ENCODE peak calls at places on chromosome 16, in nine cellular contexts. Y is dorsolateral prefrontal cortex; E is activated naive CD4-positive, alpha-beta T cell; S is anterior cingulate cortex; U is tibial nerve; A is progenitor cell of endocrine pancreas; L is GM10248; F is NCI-H1048; N is CD8-positive, alpha-beta T cell. Q is an unnamed sample.

GRCh38 chr16:28587386-28587785 is 9.5 kb downstream of the SULT1A2 start:
- DNase-seq in Y (no peak), A (no peak), U (no peak), E (no peak), S (no peak), N (no peak), L (no peak), F (no peak), Q (no peak)

GRCh38 chr16:90035902-90036301 is 16.6 kb upstream of the DBNDD1 start:
- DNase-seq in E (no peak), S (no peak), U (no peak), Y (no peak), N (no peak), A (no peak), F (no peak), L (no peak), Q (no peak)

GRCh38 chr16:397135-397661 is at the start of gene NME4:
- DNase-seq in Y (no peak), L (peak), F (no peak), U (no peak), S (no peak), E (peak), A (peak), N (no peak), Q (no peak)

GRCh38 chr16:17416461-17417221 is 54.1 kb downstream of the XYLT1 start:
- DNase-seq in A (no peak), L (peak), N (peak), F (no peak), S (peak), E (peak), U (no peak), Y (no peak), Q (peak)

GRCh38 chr16:55508941-55509920 is at the start of gene LPCAT2:
- DNase-seq in Y (peak), A (peak), L (peak), S (peak), F (peak), E (peak), U (peak), N (no peak), Q (peak)

GRCh38 chr16:51164167-51164566 is 13.1 kb upstream of the SALL1 start:
- DNase-seq in S (no peak), F (no peak), L (no peak), A (no peak), N (no peak), E (no peak), U (no peak), Y (no peak), Q (no peak)

GRCh38 chr16:65312795-65313194 is 190.9 kb upstream of the CDH11 start:
- DNase-seq in S (no peak), L (no peak), E (no peak), N (no peak), Y (no peak), A (no peak), F (no peak), U (no peak), Q (no peak)

GRCh38 chr16:81697321-81697885 is 81.7 kb upstream of the PLCG2 start:
- DNase-seq in L (peak), U (no peak), S (peak), E (peak), Y (peak), N (peak), A (peak), F (no peak), Q (peak)

GRCh38 chr16:1615761-1616160 is 3.6 kb downstream of the CRAMP1 start:
- DNase-seq in E (no peak), U (no peak), Y (no peak), L (no peak), A (no peak), S (no peak), F (no peak), N (no peak), Q (no peak)

GRCh38 chr16:77834600-77834963 is 46.2 kb downstream of the VAT1L start:
- DNase-seq in N (no peak), U (no peak), Y (no peak), E (no peak), L (no peak), F (no peak), A (no peak), S (no peak), Q (no peak)

GRCh38 chr16:13390986-13391305 is 489.5 kb downstream of the SHISA9 start:
- DNase-seq in L (no peak), A (no peak), U (no peak), E (no peak), F (no peak), N (no peak), S (no peak), Y (no peak), Q (no peak)

GRCh38 chr16:28882476-28883180 is 4.3 kb downstream of the ATP2A1 start:
- DNase-seq in Y (no peak), E (no peak), A (no peak), F (no peak), L (no peak), U (no peak), N (no peak), S (no peak), Q (no peak)

GRCh38 chr16:525520-526180 is 1.9 kb upstream of the CAPN15 start:
- DNase-seq in U (no peak), F (no peak), S (no peak), Y (no peak), E (peak), N (peak), A (no peak), L (peak), Q (no peak)

Q was measured in midbrain.